ENCODE peak calls at places on chromosomes 4 and X, in ten cellular contexts. One of them, this sample, is unnamed.

GRCh38 chr4:48341776-48342558 is 638 bp downstream of the SLAIN2 start:
- DNase-seq in GM06990: peak
- DNase-seq in lung: peak
- DNase-seq in mammary epithelial cell: peak
- DNase-seq in SK-N-SH: peak
- DNase-seq in endothelial cell of umbilical vein: peak
- DNase-seq in upper lobe of right lung: peak
- DNase-seq in astrocyte of the spinal cord: peak
- DNase-seq in brain microvascular endothelial cell: no peak
- DNase-seq in heart right ventricle: peak
- DNase-seq in this sample: peak

GRCh38 chr4:72448231-72448630 is 120.8 kb downstream of the ADAMTS3 start:
- DNase-seq in GM06990: no peak
- DNase-seq in astrocyte of the spinal cord: no peak
- DNase-seq in heart right ventricle: no peak
- DNase-seq in upper lobe of right lung: no peak
- DNase-seq in mammary epithelial cell: no peak
- DNase-seq in SK-N-SH: no peak
- DNase-seq in brain microvascular endothelial cell: no peak
- DNase-seq in endothelial cell of umbilical vein: no peak
- DNase-seq in lung: no peak
- DNase-seq in this sample: peak

GRCh38 chrX:39721570-39722279 is 376.0 kb downstream of the BCOR start:
- DNase-seq in GM06990: no peak
- DNase-seq in astrocyte of the spinal cord: peak
- DNase-seq in lung: no peak
- DNase-seq in upper lobe of right lung: no peak
- DNase-seq in heart right ventricle: no peak
- DNase-seq in endothelial cell of umbilical vein: peak
- DNase-seq in SK-N-SH: no peak
- DNase-seq in mammary epithelial cell: no peak
- DNase-seq in brain microvascular endothelial cell: peak
- DNase-seq in this sample: no peak

GRCh38 chr4:71595576-71596108 is 188.2 kb downstream of the GC start:
- DNase-seq in endothelial cell of umbilical vein: no peak
- DNase-seq in brain microvascular endothelial cell: no peak
- DNase-seq in lung: no peak
- DNase-seq in upper lobe of right lung: no peak
- DNase-seq in SK-N-SH: no peak
- DNase-seq in mammary epithelial cell: peak
- DNase-seq in GM06990: no peak
- DNase-seq in astrocyte of the spinal cord: no peak
- DNase-seq in heart right ventricle: no peak
- DNase-seq in this sample: peak

GRCh38 chr4:180827193-180827592 is 1416.0 kb upstream of the TENM3 start:
- DNase-seq in astrocyte of the spinal cord: peak
- DNase-seq in upper lobe of right lung: no peak
- DNase-seq in endothelial cell of umbilical vein: no peak
- DNase-seq in mammary epithelial cell: no peak
- DNase-seq in SK-N-SH: no peak
- DNase-seq in heart right ventricle: no peak
- DNase-seq in GM06990: no peak
- DNase-seq in lung: no peak
- DNase-seq in brain microvascular endothelial cell: no peak
- DNase-seq in this sample: no peak

GRCh38 chrX:18701621-18702361 is 5.7 kb upstream of the PPEF1 start:
- DNase-seq in astrocyte of the spinal cord: peak
- DNase-seq in GM06990: no peak
- DNase-seq in mammary epithelial cell: no peak
- DNase-seq in brain microvascular endothelial cell: peak
- DNase-seq in endothelial cell of umbilical vein: peak
- DNase-seq in lung: peak
- DNase-seq in upper lobe of right lung: peak
- DNase-seq in SK-N-SH: no peak
- DNase-seq in heart right ventricle: peak
- DNase-seq in this sample: peak

GRCh38 chr4:154076921-154077320 is 288.0 kb upstream of the SFRP2 start:
- DNase-seq in heart right ventricle: no peak
- DNase-seq in endothelial cell of umbilical vein: no peak
- DNase-seq in SK-N-SH: no peak
- DNase-seq in GM06990: no peak
- DNase-seq in astrocyte of the spinal cord: peak
- DNase-seq in lung: no peak
- DNase-seq in upper lobe of right lung: no peak
- DNase-seq in brain microvascular endothelial cell: peak
- DNase-seq in mammary epithelial cell: peak
- DNase-seq in this sample: no peak

GRCh38 chrX:48540015-48540350 is 469 bp downstream of the TBC1D25 start:
- DNase-seq in GM06990: no peak
- DNase-seq in astrocyte of the spinal cord: peak
- DNase-seq in heart right ventricle: peak
- DNase-seq in lung: no peak
- DNase-seq in mammary epithelial cell: peak
- DNase-seq in SK-N-SH: peak
- DNase-seq in brain microvascular endothelial cell: peak
- DNase-seq in endothelial cell of umbilical vein: peak
- DNase-seq in upper lobe of right lung: no peak
- DNase-seq in this sample: peak

GRCh38 chr4:73726000-73726399 is 14.4 kb upstream of the CXCL8 start:
- DNase-seq in lung: no peak
- DNase-seq in GM06990: no peak
- DNase-seq in heart right ventricle: no peak
- DNase-seq in mammary epithelial cell: peak
- DNase-seq in brain microvascular endothelial cell: peak
- DNase-seq in SK-N-SH: no peak
- DNase-seq in endothelial cell of umbilical vein: peak
- DNase-seq in upper lobe of right lung: no peak
- DNase-seq in astrocyte of the spinal cord: peak
- DNase-seq in this sample: peak

GRCh38 chrX:131831185-131831520 is 191.9 kb upstream of the STK26 start:
- DNase-seq in upper lobe of right lung: no peak
- DNase-seq in endothelial cell of umbilical vein: no peak
- DNase-seq in lung: no peak
- DNase-seq in brain microvascular endothelial cell: peak
- DNase-seq in mammary epithelial cell: no peak
- DNase-seq in heart right ventricle: no peak
- DNase-seq in astrocyte of the spinal cord: no peak
- DNase-seq in GM06990: no peak
- DNase-seq in SK-N-SH: no peak
- DNase-seq in this sample: no peak

GRCh38 chrX:131826572-131826971 is 196.5 kb upstream of the STK26 start:
- DNase-seq in GM06990: no peak
- DNase-seq in SK-N-SH: no peak
- DNase-seq in brain microvascular endothelial cell: no peak
- DNase-seq in lung: no peak
- DNase-seq in mammary epithelial cell: no peak
- DNase-seq in astrocyte of the spinal cord: no peak
- DNase-seq in endothelial cell of umbilical vein: no peak
- DNase-seq in heart right ventricle: no peak
- DNase-seq in upper lobe of right lung: no peak
- DNase-seq in this sample: no peak

GRCh38 chrX:131830400-131831184 is 192.5 kb upstream of the STK26 start:
- DNase-seq in brain microvascular endothelial cell: peak
- DNase-seq in upper lobe of right lung: no peak
- DNase-seq in astrocyte of the spinal cord: peak
- DNase-seq in SK-N-SH: peak
- DNase-seq in mammary epithelial cell: peak
- DNase-seq in heart right ventricle: peak
- DNase-seq in lung: peak
- DNase-seq in GM06990: no peak
- DNase-seq in endothelial cell of umbilical vein: peak
- DNase-seq in this sample: peak

GRCh38 chrX:131828482-131828881 is 194.6 kb upstream of the STK26 start:
- DNase-seq in upper lobe of right lung: no peak
- DNase-seq in brain microvascular endothelial cell: no peak
- DNase-seq in SK-N-SH: no peak
- DNase-seq in astrocyte of the spinal cord: no peak
- DNase-seq in GM06990: no peak
- DNase-seq in endothelial cell of umbilical vein: no peak
- DNase-seq in mammary epithelial cell: no peak
- DNase-seq in lung: no peak
- DNase-seq in heart right ventricle: no peak
- DNase-seq in this sample: no peak

GRCh38 chrX:131827935-131828334 is 195.2 kb upstream of the STK26 start:
- DNase-seq in upper lobe of right lung: no peak
- DNase-seq in astrocyte of the spinal cord: peak
- DNase-seq in mammary epithelial cell: no peak
- DNase-seq in endothelial cell of umbilical vein: peak
- DNase-seq in SK-N-SH: peak
- DNase-seq in GM06990: peak
- DNase-seq in heart right ventricle: no peak
- DNase-seq in brain microvascular endothelial cell: peak
- DNase-seq in lung: no peak
- DNase-seq in this sample: peak
- TF ChIP-seq CTCF in upper lobe of right lung: no peak
- TF ChIP-seq CTCF in astrocyte of the spinal cord: no peak
- TF ChIP-seq CTCF in mammary epithelial cell: peak
- TF ChIP-seq CTCF in endothelial cell of umbilical vein: peak
- TF ChIP-seq CTCF in SK-N-SH: peak
- TF ChIP-seq CTCF in GM06990: peak
- TF ChIP-seq CTCF in heart right ventricle: peak
- TF ChIP-seq CTCF in brain microvascular endothelial cell: peak
- TF ChIP-seq CTCF in lung: no peak
- TF ChIP-seq CTCF in this sample: peak

GRCh38 chr4:183905593-183906485 is 732 bp downstream of the STOX2 start:
- DNase-seq in GM06990: peak
- DNase-seq in brain microvascular endothelial cell: peak
- DNase-seq in upper lobe of right lung: peak
- DNase-seq in lung: peak
- DNase-seq in endothelial cell of umbilical vein: peak
- DNase-seq in SK-N-SH: peak
- DNase-seq in heart right ventricle: peak
- DNase-seq in astrocyte of the spinal cord: peak
- DNase-seq in mammary epithelial cell: peak
- DNase-seq in this sample: peak

GRCh38 chr4:183905081-183905592 is at the start of gene STOX2:
- DNase-seq in lung: peak
- DNase-seq in astrocyte of the spinal cord: peak
- DNase-seq in upper lobe of right lung: peak
- DNase-seq in heart right ventricle: peak
- DNase-seq in GM06990: no peak
- DNase-seq in mammary epithelial cell: peak
- DNase-seq in SK-N-SH: peak
- DNase-seq in brain microvascular endothelial cell: peak
- DNase-seq in endothelial cell of umbilical vein: peak
- DNase-seq in this sample: peak

GRCh38 chr4:183906736-183907651 is 1.9 kb downstream of the STOX2 start:
- DNase-seq in GM06990: peak
- DNase-seq in SK-N-SH: peak
- DNase-seq in heart right ventricle: peak
- DNase-seq in mammary epithelial cell: no peak
- DNase-seq in brain microvascular endothelial cell: no peak
- DNase-seq in upper lobe of right lung: peak
- DNase-seq in astrocyte of the spinal cord: peak
- DNase-seq in lung: no peak
- DNase-seq in endothelial cell of umbilical vein: no peak
- DNase-seq in this sample: no peak

GRCh38 chr4:183908284-183908683 is 3.2 kb downstream of the STOX2 start:
- DNase-seq in SK-N-SH: no peak
- DNase-seq in heart right ventricle: no peak
- DNase-seq in upper lobe of right lung: no peak
- DNase-seq in GM06990: no peak
- DNase-seq in astrocyte of the spinal cord: no peak
- DNase-seq in brain microvascular endothelial cell: no peak
- DNase-seq in lung: no peak
- DNase-seq in endothelial cell of umbilical vein: no peak
- DNase-seq in mammary epithelial cell: no peak
- DNase-seq in this sample: no peak

GRCh38 chr4:183906486-183906735 is 1.3 kb downstream of the STOX2 start:
- DNase-seq in GM06990: no peak
- DNase-seq in mammary epithelial cell: no peak
- DNase-seq in heart right ventricle: no peak
- DNase-seq in SK-N-SH: peak
- DNase-seq in upper lobe of right lung: no peak
- DNase-seq in endothelial cell of umbilical vein: no peak
- DNase-seq in astrocyte of the spinal cord: no peak
- DNase-seq in lung: no peak
- DNase-seq in brain microvascular endothelial cell: no peak
- DNase-seq in this sample: no peak
- H3K4me3 ChIP-seq in GM06990: no peak
- H3K4me3 ChIP-seq in mammary epithelial cell: peak
- H3K4me3 ChIP-seq in heart right ventricle: peak
- H3K4me3 ChIP-seq in SK-N-SH: peak
- H3K4me3 ChIP-seq in upper lobe of right lung: peak
- H3K4me3 ChIP-seq in endothelial cell of umbilical vein: no peak
- H3K4me3 ChIP-seq in astrocyte of the spinal cord: peak
- H3K4me3 ChIP-seq in lung: peak
- H3K4me3 ChIP-seq in brain microvascular endothelial cell: peak
- H3K4me3 ChIP-seq in this sample: no peak

GRCh38 chr4:106898621-106899230 is 137.4 kb downstream of the DKK2 start:
- DNase-seq in endothelial cell of umbilical vein: peak
- DNase-seq in GM06990: no peak
- DNase-seq in mammary epithelial cell: peak
- DNase-seq in brain microvascular endothelial cell: peak
- DNase-seq in upper lobe of right lung: no peak
- DNase-seq in astrocyte of the spinal cord: peak
- DNase-seq in SK-N-SH: peak
- DNase-seq in lung: peak
- DNase-seq in heart right ventricle: no peak
- DNase-seq in this sample: peak
- TF ChIP-seq CTCF in endothelial cell of umbilical vein: peak
- TF ChIP-seq CTCF in GM06990: peak
- TF ChIP-seq CTCF in mammary epithelial cell: peak
- TF ChIP-seq CTCF in brain microvascular endothelial cell: peak
- TF ChIP-seq CTCF in upper lobe of right lung: peak
- TF ChIP-seq CTCF in astrocyte of the spinal cord: peak
- TF ChIP-seq CTCF in SK-N-SH: peak
- TF ChIP-seq CTCF in lung: peak
- TF ChIP-seq CTCF in heart right ventricle: peak
- TF ChIP-seq CTCF in this sample: peak

GRCh38 chrX:13691845-13692334 is 3.0 kb downstream of the RAB9A start:
- DNase-seq in GM06990: no peak
- DNase-seq in SK-N-SH: no peak
- DNase-seq in brain microvascular endothelial cell: peak
- DNase-seq in lung: no peak
- DNase-seq in mammary epithelial cell: no peak
- DNase-seq in astrocyte of the spinal cord: no peak
- DNase-seq in heart right ventricle: no peak
- DNase-seq in endothelial cell of umbilical vein: no peak
- DNase-seq in upper lobe of right lung: no peak
- DNase-seq in this sample: peak

GRCh38 chrX:13694359-13694758 is 5.4 kb downstream of the RAB9A start:
- DNase-seq in astrocyte of the spinal cord: no peak
- DNase-seq in GM06990: no peak
- DNase-seq in endothelial cell of umbilical vein: no peak
- DNase-seq in SK-N-SH: no peak
- DNase-seq in mammary epithelial cell: no peak
- DNase-seq in upper lobe of right lung: no peak
- DNase-seq in heart right ventricle: no peak
- DNase-seq in lung: no peak
- DNase-seq in brain microvascular endothelial cell: no peak
- DNase-seq in this sample: no peak

GRCh38 chrX:13694983-13695382 is 6.1 kb downstream of the RAB9A start:
- DNase-seq in endothelial cell of umbilical vein: no peak
- DNase-seq in mammary epithelial cell: no peak
- DNase-seq in GM06990: no peak
- DNase-seq in astrocyte of the spinal cord: no peak
- DNase-seq in SK-N-SH: no peak
- DNase-seq in upper lobe of right lung: no peak
- DNase-seq in heart right ventricle: no peak
- DNase-seq in brain microvascular endothelial cell: no peak
- DNase-seq in lung: no peak
- DNase-seq in this sample: no peak

GRCh38 chrX:13692771-13693231 is 3.9 kb downstream of the RAB9A start:
- DNase-seq in mammary epithelial cell: no peak
- DNase-seq in lung: no peak
- DNase-seq in brain microvascular endothelial cell: no peak
- DNase-seq in endothelial cell of umbilical vein: no peak
- DNase-seq in GM06990: no peak
- DNase-seq in heart right ventricle: no peak
- DNase-seq in SK-N-SH: no peak
- DNase-seq in upper lobe of right lung: no peak
- DNase-seq in astrocyte of the spinal cord: no peak
- DNase-seq in this sample: no peak

GRCh38 chrX:13693341-13693871 is 4.5 kb downstream of the RAB9A start:
- DNase-seq in lung: no peak
- DNase-seq in upper lobe of right lung: no peak
- DNase-seq in GM06990: no peak
- DNase-seq in heart right ventricle: no peak
- DNase-seq in endothelial cell of umbilical vein: no peak
- DNase-seq in SK-N-SH: no peak
- DNase-seq in brain microvascular endothelial cell: no peak
- DNase-seq in astrocyte of the spinal cord: no peak
- DNase-seq in mammary epithelial cell: peak
- DNase-seq in this sample: peak
- H3K4me3 ChIP-seq in lung: no peak
- H3K4me3 ChIP-seq in upper lobe of right lung: no peak
- H3K4me3 ChIP-seq in GM06990: peak
- H3K4me3 ChIP-seq in heart right ventricle: no peak
- H3K4me3 ChIP-seq in endothelial cell of umbilical vein: no peak
- H3K4me3 ChIP-seq in SK-N-SH: no peak
- H3K4me3 ChIP-seq in brain microvascular endothelial cell: no peak
- H3K4me3 ChIP-seq in astrocyte of the spinal cord: no peak
- H3K4me3 ChIP-seq in mammary epithelial cell: no peak
- H3K4me3 ChIP-seq in this sample: peak

This sample was measured in epithelial cell of esophagus.